ENCODE peak calls at places on chromosomes 5 and 9, in five cellular contexts. O, Y, P, N and M are unnamed samples.

GRCh38 chr9:137665697-137666504 is 47.1 kb downstream of the EHMT1 start:
- DNase-seq in O (no peak), Y (no peak), P (no peak), N (no peak), M (no peak)

GRCh38 chr5:52693279-52693678 is 94.4 kb upstream of the ITGA1 start:
- DNase-seq in O (peak), Y (no peak), P (peak), N (peak), M (no peak)

GRCh38 chr9:108708448-108708847 is 147.3 kb downstream of the ACTL7B start:
- DNase-seq in O (no peak), Y (no peak), P (no peak), N (no peak), M (no peak)

GRCh38 chr9:12698293-12698692 is 5.1 kb downstream of the TYRP1 start:
- DNase-seq in O (no peak), Y (no peak), P (no peak), N (no peak), M (no peak)

GRCh38 chr5:80763211-80763610 is 108.4 kb upstream of the DHFR start:
- DNase-seq in O (no peak), Y (no peak), P (no peak), N (no peak), M (no peak)

GRCh38 chr5:55037046-55037771 is 13.2 kb downstream of the GZMK start:
- DNase-seq in O (no peak), Y (peak), P (peak), N (peak), M (no peak)

GRCh38 chr9:88892729-88893128 is 98.5 kb upstream of the S1PR3 start:
- DNase-seq in O (no peak), Y (no peak), P (no peak), N (no peak), M (no peak)

GRCh38 chr5:143717400-143717799 is 94.6 kb upstream of the HMHB1 start:
- DNase-seq in O (no peak), Y (no peak), P (no peak), N (no peak), M (no peak)

GRCh38 chr5:73663860-73664240 is 37.9 kb downstream of the ARHGEF28 start:
- DNase-seq in O (no peak), Y (no peak), P (no peak), N (peak), M (no peak)

GRCh38 chr5:76804266-76804665 is 14.6 kb upstream of the F2RL1 start:
- DNase-seq in O (no peak), Y (peak), P (no peak), N (peak), M (no peak)

GRCh38 chr5:77987331-77987730 is 211.2 kb upstream of the TBCA start:
- DNase-seq in O (no peak), Y (no peak), P (no peak), N (no peak), M (peak)

GRCh38 chr9:69919461-69920061 is 98.9 kb downstream of the CFAP95 start:
- DNase-seq in O (peak), Y (peak), P (peak), N (peak), M (peak)

GRCh38 chr9:81893929-81894328 is 34.3 kb upstream of the SPATA31D4 start:
- DNase-seq in O (no peak), Y (no peak), P (no peak), N (no peak), M (no peak)

GRCh38 chr5:17412760-17413671 is 85.0 kb upstream of the TAF11L2 start:
- DNase-seq in O (peak), Y (no peak), P (no peak), N (peak), M (no peak)

GRCh38 chr9:35757527-35758275 is 3.6 kb upstream of the MSMP start:
- DNase-seq in O (no peak), Y (no peak), P (peak), N (peak), M (peak)

GRCh38 chr5:64814073-64814472 is 45.3 kb downstream of the CWC27 start:
- DNase-seq in O (no peak), Y (no peak), P (no peak), N (no peak), M (no peak)

GRCh38 chr5:82942083-82942881 is 134.9 kb downstream of the TMEM167A start:
- DNase-seq in O (no peak), Y (no peak), P (no peak), N (no peak), M (no peak)

GRCh38 chr9:123451011-123451410 is 95.0 kb downstream of the CRB2 start:
- DNase-seq in O (no peak), Y (no peak), P (no peak), N (no peak), M (no peak)

GRCh38 chr5:136525546-136525945 is 160.2 kb upstream of the TRPC7 start:
- DNase-seq in O (no peak), Y (no peak), P (no peak), N (no peak), M (no peak)

GRCh38 chr5:112848116-112848811 is 12.8 kb upstream of the SRP19 start:
- DNase-seq in O (peak), Y (peak), P (peak), N (peak), M (peak)

GRCh38 chr9:77810047-77810446 is 161.9 kb upstream of the GNA14 start:
- DNase-seq in O (no peak), Y (no peak), P (no peak), N (no peak), M (no peak)

GRCh38 chr5:6719896-6720560 is 6.8 kb downstream of the TENT4A start:
- DNase-seq in O (no peak), Y (no peak), P (no peak), N (no peak), M (peak)

GRCh38 chr9:71594566-71594965 is 173.7 kb downstream of the CEMIP2 start:
- DNase-seq in O (no peak), Y (no peak), P (no peak), N (no peak), M (no peak)

GRCh38 chr5:131221888-131222287 is 42.0 kb upstream of the CDC42SE2 start:
- DNase-seq in O (peak), Y (no peak), P (no peak), N (no peak), M (no peak)

GRCh38 chr9:135770203-135770535 is 68.2 kb downstream of the KCNT1 start:
- DNase-seq in O (peak), Y (no peak), P (no peak), N (no peak), M (no peak)

GRCh38 chr9:83154087-83154736 is 91.3 kb upstream of the RASEF start:
- DNase-seq in O (no peak), Y (no peak), P (no peak), N (no peak), M (no peak)

GRCh38 chr5:34499001-34499734 is 157.0 kb upstream of the RAI14 start:
- DNase-seq in O (peak), Y (no peak), P (peak), N (peak), M (no peak)

GRCh38 chr5:574906-575305 is 37.2 kb upstream of the CEP72 start:
- DNase-seq in O (no peak), Y (no peak), P (no peak), N (no peak), M (no peak)

GRCh38 chr5:45383985-45384384 is 312.2 kb downstream of the HCN1 start:
- DNase-seq in O (no peak), Y (peak), P (no peak), N (no peak), M (no peak)

GRCh38 chr9:105319514-105319863 is 75.0 kb downstream of the SLC44A1 start:
- DNase-seq in O (no peak), Y (no peak), P (no peak), N (no peak), M (no peak)

GRCh38 chr9:105313238-105313637 is 68.8 kb downstream of the SLC44A1 start:
- DNase-seq in O (no peak), Y (no peak), P (no peak), N (no peak), M (no peak)

GRCh38 chr9:105320568-105320967 is 76.1 kb downstream of the SLC44A1 start:
- DNase-seq in O (no peak), Y (no peak), P (no peak), N (no peak), M (no peak)

GRCh38 chr9:105316703-105317102 is 72.3 kb downstream of the SLC44A1 start:
- DNase-seq in O (no peak), Y (no peak), P (no peak), N (no peak), M (no peak)

DNA sequence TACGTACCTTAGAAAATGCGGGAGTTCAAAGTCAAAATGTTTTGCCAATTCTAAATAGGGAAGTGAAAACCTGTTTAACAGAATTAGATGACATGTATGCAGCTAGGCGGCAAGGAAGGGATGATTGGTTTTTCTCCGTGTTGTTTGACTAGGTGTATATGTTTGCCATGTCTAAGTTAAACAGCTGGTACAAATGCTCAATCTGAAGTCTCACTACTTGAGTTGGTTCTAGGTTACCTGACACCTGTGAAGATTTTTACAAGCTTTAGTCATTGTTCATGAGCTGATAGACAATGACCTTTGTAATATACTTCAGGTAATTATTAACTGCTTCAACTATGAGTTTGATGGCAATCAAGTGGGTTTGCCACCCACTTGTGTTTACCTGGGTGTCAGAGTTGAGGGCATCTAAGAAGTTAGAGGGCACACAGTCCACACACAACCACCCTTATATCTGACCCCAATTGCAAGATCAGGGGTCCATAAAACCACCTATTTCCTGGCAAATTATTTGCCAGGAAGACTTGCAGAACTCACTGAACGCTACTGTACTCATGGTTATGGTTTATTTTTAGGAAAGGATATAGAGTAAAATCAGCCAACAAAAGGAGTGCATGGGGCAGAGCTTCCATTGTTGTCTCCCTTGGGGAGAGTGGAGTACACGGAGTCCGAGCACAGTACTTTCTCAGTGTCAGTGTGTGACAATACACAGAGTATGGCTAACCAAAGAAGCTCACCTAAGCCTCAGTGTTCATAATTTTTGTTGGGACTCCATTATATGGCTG is 74.5 kb downstream of the SLC44A1 start:
- DNase-seq in O (no peak), Y (no peak), P (no peak), N (peak), M (no peak)
- TF ChIP-seq POLR2A in O (no peak), Y (no peak), P (no peak), N (no peak), M (no peak)

GRCh38 chr9:38016375-38017120 is 52.5 kb downstream of the SHB start:
- DNase-seq in O (no peak), Y (no peak), P (no peak), N (peak), M (no peak)
- TF ChIP-seq POLR2A in O (no peak), Y (no peak), P (no peak), N (no peak), M (no peak)

GRCh38 chr9:128688501-128689292 is at the start of gene SET:
- DNase-seq in O (peak), Y (peak), P (peak), N (peak), M (peak)
- TF ChIP-seq POLR2A in O (peak), Y (peak), P (peak), N (peak), M (peak)

GRCh38 chr5:150419630-150420270 is 7.0 kb upstream of the CD74 start:
- DNase-seq in O (no peak), Y (no peak), P (no peak), N (no peak), M (no peak)
- TF ChIP-seq POLR2A in O (no peak), Y (no peak), P (no peak), N (no peak), M (no peak)

GRCh38 chr5:91366571-91366970 is 16.5 kb downstream of the ARRDC3 start:
- DNase-seq in O (no peak), Y (no peak), P (no peak), N (no peak), M (peak)

GRCh38 chr5:91369480-91369879 is 13.6 kb downstream of the ARRDC3 start:
- DNase-seq in O (no peak), Y (no peak), P (no peak), N (no peak), M (no peak)

GRCh38 chr5:91367374-91367773 is 15.7 kb downstream of the ARRDC3 start:
- DNase-seq in O (no peak), Y (no peak), P (peak), N (no peak), M (peak)

GRCh38 chr5:91365498-91365897 is 17.6 kb downstream of the ARRDC3 start:
- DNase-seq in O (no peak), Y (no peak), P (no peak), N (no peak), M (no peak)

DNA sequence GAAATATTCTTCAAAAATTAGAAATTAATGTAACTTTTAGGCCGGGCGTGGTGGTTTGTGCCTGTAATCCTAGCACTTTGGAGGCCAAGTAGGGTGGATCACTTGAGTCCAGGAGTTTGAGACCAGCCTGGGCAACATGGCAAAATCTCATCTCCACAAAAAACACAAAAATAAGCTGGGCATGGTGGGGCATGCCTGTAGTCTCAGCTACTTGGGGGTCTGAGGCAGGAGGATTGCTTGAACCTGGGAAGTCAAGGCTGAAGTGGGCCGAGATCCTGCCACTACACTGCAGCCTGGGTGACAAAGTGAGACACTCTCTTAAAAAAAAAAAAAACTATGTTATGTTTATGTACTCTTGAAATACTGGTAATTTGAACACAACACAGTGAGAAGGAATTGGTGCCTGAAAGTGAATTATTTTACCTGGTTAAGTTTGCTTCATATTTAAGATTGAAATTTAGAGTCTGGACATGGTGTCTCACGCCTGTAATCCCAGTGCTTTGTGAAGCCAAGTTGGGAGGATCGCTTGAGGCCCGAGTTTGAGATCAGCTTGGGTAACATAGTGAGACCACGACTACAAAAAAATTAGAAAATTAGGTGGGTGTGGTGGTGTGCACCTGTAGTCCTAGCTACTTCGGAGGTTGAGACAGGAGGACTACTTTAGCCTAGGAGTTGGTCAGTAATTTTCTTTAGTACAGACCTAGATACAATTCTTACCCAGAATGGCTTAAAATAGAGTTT is 15.0 kb downstream of the ARRDC3 start:
- DNase-seq in O (no peak), Y (no peak), P (peak), N (no peak), M (peak)
- TF ChIP-seq POLR2A in O (no peak), Y (no peak), P (no peak), N (no peak), M (no peak)

DNA sequence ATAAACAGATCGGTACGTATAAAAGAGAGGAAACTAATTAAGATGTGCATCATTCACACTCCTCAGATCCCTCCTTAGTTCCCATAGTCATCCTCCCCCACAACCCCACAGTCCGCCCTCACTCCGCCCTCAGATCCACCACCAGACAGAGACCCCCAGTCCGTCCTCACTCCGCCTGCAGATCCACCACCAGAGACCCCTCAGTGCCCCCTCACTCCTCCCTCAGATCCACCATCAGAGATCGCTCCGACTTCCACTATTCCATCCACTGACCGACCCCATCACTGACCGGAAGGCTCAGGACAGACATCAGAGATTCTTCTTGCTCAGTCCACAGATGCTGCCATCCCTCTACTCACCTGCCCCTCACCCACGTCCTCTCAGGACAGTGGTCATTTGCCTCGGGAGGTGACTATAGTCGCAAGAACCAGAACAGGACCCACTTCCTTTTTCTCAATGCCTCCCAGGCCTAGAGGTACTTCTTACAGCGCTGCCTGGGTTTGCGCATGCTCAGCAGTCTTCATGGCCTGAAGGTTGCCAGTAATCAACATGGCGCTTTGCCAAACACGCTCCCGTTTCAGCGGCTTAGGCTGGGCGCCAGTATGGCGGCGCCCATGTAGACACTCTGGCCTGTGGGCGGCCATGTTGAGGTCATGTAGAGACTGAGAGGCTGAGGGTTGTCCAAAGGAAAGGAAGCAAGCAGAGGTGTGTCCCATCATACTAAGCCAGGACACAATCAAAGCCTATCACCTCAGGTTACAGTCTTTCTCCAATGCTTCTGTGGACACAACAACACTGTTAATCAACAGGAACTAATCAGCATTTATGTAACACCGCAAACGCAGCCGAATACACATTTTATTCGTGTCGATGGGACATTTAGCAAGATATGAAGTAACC is at the start of gene ZNF484:
- DNase-seq in O (peak), Y (peak), P (peak), N (peak), M (peak)
- TF ChIP-seq POLR2A in O (peak), Y (peak), P (peak), N (no peak), M (peak)

DNA sequence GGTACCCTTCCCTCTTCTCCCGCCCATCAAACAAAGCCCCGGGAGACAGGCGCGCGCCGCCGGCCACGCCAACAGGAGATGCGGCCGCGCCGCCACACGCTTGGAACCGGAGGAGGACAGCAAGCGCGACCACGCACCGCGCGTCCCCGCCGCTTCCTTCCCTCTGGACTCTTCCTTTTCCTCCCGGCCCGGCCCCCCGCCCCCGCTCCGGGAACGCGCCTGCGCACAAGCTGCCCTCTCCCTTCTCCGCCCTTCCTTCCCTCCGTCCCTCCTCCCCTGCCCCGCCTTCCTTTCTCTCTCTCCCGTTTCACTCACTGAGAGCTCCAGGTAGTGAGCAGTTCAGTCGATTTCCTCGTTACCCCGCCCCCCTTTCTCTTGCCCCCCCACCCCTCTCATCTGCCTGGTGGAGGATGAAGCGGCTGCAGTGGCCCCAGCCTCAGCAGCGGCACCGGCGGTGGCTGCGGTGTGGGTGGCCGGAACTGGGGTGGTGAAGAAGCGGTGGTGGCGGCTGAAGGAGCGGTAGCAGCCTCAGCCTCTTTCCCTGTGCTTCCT is at the start of gene RASA1:
- DNase-seq in O (peak), Y (peak), P (peak), N (peak), M (peak)
- TF ChIP-seq POLR2A in O (peak), Y (peak), P (peak), N (peak), M (peak)